ENCODE peak calls at places on chromosomes 13 and 19, in seven cellular contexts. G is choroid plexus epithelial cell, A is SW 1271, Q is EH, E is dorsolateral prefrontal cortex, D is EL, Y is NCI-H774. N is an unnamed sample.

GRCh38 chr13:29563941-29564340 is 31.5 kb downstream of the SLC7A1 start:
- DNase-seq in E (no peak), D (no peak), Q (no peak), G (no peak), Y (no peak), A (no peak), N (no peak)

GRCh38 chr19:18392417-18392816 is 5.0 kb downstream of the LRRC25 start:
- DNase-seq in E (no peak), G (no peak), Q (no peak), Y (no peak), D (no peak), A (no peak), N (no peak)

GRCh38 chr19:11479470-11480080 is 1.3 kb downstream of the ELAVL3 start:
- DNase-seq in E (peak; percentile 67), D (no peak), G (peak; percentile 15), Y (no peak), A (no peak), Q (no peak), N (no peak)

GRCh38 chr13:97851269-97851668 is 102.2 kb upstream of the IPO5 start:
- DNase-seq in E (no peak), Y (no peak), A (no peak), D (no peak), G (no peak), Q (peak; percentile 10), N (no peak)

GRCh38 chr19:16376649-16377048 is 52.0 kb downstream of the KLF2 start:
- DNase-seq in E (no peak), G (no peak), A (no peak), D (peak; percentile 12), Y (no peak), Q (no peak), N (no peak)

GRCh38 chr19:47581605-47582319 is 8.8 kb upstream of the ZNF541 start:
- DNase-seq in D (no peak), G (no peak), E (no peak), Y (no peak), A (no peak), Q (no peak), N (no peak)

GRCh38 chr19:41386442-41386841 is 10.1 kb downstream of the TMEM91 start:
- DNase-seq in G (peak; percentile 30), D (no peak), A (no peak), Q (no peak), E (no peak), Y (no peak), N (no peak)

GRCh38 chr19:7254590-7254989 is 39.6 kb downstream of the INSR start:
- DNase-seq in D (no peak), G (no peak), A (no peak), Q (no peak), Y (no peak), E (no peak), N (no peak)

GRCh38 chr13:53703371-53704080 is 674.9 kb downstream of the OLFM4 start:
- DNase-seq in A (no peak), Y (no peak), G (no peak), Q (no peak), D (no peak), E (no peak), N (no peak)

GRCh38 chr13:114078501-114079451 is 53.6 kb downstream of the RASA3 start:
- DNase-seq in D (peak; percentile 79), G (peak; percentile 82), Q (peak; percentile 82), E (peak; percentile 10), Y (no peak), A (no peak), N (no peak)

GRCh38 chr19:34484328-34484727 is 2.8 kb downstream of the WTIP start:
- DNase-seq in G (no peak), E (no peak), D (no peak), A (no peak), Q (no peak), Y (no peak), N (no peak)

GRCh38 chr13:93857126-93857525 is 622.4 kb downstream of the DCT start:
- DNase-seq in Q (no peak), E (no peak), A (no peak), G (peak; percentile 56), Y (no peak), D (no peak), N (no peak)

GRCh38 chr19:966481-967088 is 17.6 kb upstream of the WDR18 start:
- DNase-seq in D (no peak), A (no peak), G (no peak), Y (no peak), E (no peak), Q (no peak), N (no peak)

GRCh38 chr19:8302734-8303133 is 5.4 kb downstream of the CD320 start:
- DNase-seq in G (no peak), Q (no peak), D (no peak), A (no peak), E (no peak), Y (no peak), N (no peak)

GRCh38 chr19:44869728-44870470 is 21.2 kb upstream of the TOMM40 start:
- DNase-seq in Y (no peak), Q (peak; percentile 80), A (no peak), E (no peak), D (peak; percentile 90), G (peak; percentile 77), N (peak; percentile 82)

GRCh38 chr13:111033172-111034133 is 81.7 kb upstream of the ARHGEF7 start:
- DNase-seq in Q (peak; percentile 19), E (no peak), D (no peak), Y (no peak), G (no peak), A (no peak), N (no peak)